ENCODE peak calls at places on chromosomes 2 and 18, in four cellular contexts. G is mucosa of descending colon, W is AG04450, O is fibroblast of lung. D is an unnamed sample.

GRCh38 chr18:75638223-75638596 is 210.7 kb upstream of the SMIM21 start:
- DNase-seq in G (no peak), W (peak), O (peak), D (no peak)

GRCh38 chr2:64165696-64166095 is 21.5 kb upstream of the PELI1 start:
- DNase-seq in G (no peak), W (peak), O (peak), D (no peak)

GRCh38 chr2:1900736-1901135 is 156.4 kb upstream of the PXDN start:
- DNase-seq in G (no peak), W (no peak), O (no peak), D (no peak)

GRCh38 chr2:147275943-147276342 is 568.9 kb upstream of the ACVR2A start:
- DNase-seq in G (no peak), W (no peak), O (no peak), D (no peak)

GRCh38 chr2:209141818-209142217 is 282.0 kb upstream of the MAP2 start:
- DNase-seq in G (no peak), W (no peak), O (no peak), D (no peak)

GRCh38 chr18:23302852-23303527 is 150.1 kb upstream of the RIOK3 start:
- DNase-seq in G (no peak), W (no peak), O (peak), D (no peak)

GRCh38 chr18:23183356-23184150 is 48.3 kb downstream of the CABLES1 start:
- DNase-seq in G (no peak), W (peak), O (peak), D (no peak)

GRCh38 chr2:57890462-57890861 is 156.1 kb upstream of the VRK2 start:
- DNase-seq in G (no peak), W (no peak), O (peak), D (no peak)

GRCh38 chr2:136325844-136326291 is 207.9 kb upstream of the CXCR4 start:
- DNase-seq in G (no peak), W (no peak), O (no peak), D (no peak)

GRCh38 chr2:17793803-17794349 is 22.4 kb upstream of the MSGN1 start:
- DNase-seq in G (no peak), W (no peak), O (peak), D (no peak)

GRCh38 chr2:23409246-23409645 is 24.3 kb downstream of the KLHL29 start:
- DNase-seq in G (no peak), W (no peak), O (no peak), D (no peak)

GRCh38 chr2:99957724-99958123 is 184.7 kb downstream of the AFF3 start:
- DNase-seq in G (no peak), W (no peak), O (no peak), D (no peak)

DNA sequence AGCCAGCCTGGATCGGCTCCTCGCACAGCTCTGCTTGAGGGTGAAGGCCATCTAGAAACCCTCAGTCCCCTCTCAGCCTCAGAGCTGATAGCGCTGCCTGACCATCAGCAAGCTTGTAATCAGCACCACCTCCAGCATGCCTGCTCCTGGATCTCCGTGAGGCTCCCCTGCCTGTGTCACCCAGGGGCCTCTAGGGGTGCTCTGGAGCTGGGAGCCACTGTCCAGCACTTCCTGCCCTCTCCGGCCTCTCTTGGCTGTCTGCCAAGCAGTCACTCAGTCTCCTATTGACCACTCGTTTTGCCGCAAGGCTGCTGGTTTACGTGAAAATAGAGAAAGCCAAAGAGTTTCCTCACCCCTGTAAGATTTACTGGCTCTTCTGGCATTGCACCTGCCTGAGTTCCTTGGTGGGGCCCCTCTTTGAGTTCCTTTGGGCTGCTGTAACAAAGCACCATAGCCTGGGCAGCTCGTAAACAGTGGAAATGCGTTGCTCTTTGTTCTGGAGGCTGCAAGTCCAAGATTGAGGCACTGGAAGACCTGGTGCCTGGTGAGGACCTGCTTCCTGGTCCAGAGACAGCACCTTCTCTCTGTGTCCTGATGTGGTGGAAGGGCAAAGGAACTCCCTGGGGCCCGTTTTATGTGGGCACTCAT is 17.9 kb downstream of the CAPN10 start:
- DNase-seq in G (peak), W (no peak), O (peak), D (peak)
- TF ChIP-seq CTCF in G (peak), W (peak), O (peak), D (peak)

DNA sequence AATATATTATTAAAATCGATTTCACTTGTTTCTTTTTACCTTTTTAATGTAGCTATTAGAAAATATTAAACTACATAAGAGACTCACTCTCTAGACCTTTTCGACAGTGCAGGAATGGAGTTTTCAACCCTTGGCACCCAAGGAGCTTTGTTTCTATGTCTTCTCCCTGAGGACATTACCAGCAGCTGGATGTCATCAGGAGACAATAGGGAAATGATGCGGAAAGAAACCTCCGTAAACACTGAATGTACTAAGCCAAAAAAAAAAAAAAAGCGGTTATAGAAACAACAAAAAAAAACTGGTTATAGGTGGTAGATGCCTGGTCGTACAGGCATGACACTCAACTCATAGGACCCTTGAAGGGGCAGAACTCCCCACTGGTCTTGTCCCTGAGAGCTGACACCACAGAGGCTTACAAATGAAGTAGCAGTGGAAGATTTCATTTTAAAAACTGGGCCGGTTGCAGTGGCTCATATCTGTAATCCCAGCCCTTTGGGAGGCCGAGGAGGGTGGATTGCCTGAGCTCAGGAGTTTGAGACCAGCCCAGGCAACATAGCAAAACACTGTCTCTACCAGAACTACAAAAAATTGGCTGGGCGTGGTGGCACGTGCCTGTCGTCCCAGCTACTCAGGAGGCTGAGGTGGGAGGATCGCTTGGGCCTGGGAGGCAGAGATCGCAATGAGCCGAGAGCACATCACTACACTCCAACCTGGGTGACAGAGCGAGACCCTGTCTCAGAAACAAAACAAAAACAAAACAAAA is 23.8 kb downstream of the THAP4 start:
- DNase-seq in G (no peak), W (no peak), O (peak), D (no peak)
- TF ChIP-seq CTCF in G (no peak), W (no peak), O (no peak), D (no peak)

DNA sequence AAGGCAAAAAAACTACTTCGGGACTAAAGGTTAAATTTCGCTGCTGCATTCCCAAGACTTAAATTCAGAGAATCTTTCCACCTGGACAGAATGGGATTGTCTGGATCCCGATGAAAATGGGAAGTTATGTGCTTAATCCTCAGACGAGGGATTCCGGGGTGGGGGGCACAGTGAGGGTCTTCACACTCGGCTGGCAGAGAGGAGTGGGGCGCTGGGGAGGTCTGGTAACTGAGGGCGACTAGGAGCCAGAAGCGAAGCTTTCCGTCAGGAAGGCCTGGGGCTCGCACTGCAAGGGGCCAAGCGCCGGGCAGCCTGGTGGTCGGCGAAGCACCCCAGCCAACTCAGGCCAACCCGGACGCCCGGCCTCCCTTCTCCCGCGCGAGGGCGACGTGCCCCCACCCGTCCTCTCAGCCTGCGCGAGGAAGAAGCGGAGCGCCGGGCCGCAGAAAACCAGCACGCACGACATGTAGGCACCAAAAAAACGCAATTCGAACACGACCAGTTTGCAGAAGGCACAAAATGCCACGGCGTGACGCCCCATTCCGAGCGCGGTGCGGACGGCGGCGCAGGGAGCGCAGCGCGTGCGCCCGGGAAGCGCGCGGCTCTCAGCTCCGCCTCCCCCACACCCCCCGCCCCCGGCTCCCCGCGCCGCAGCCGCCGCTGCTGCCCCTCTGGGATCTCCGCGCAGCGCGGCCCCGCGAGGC is 188.1 kb downstream of the ZEB2 start:
- DNase-seq in G (peak), W (no peak), O (no peak), D (peak)
- TF ChIP-seq CTCF in G (no peak), W (peak), O (peak), D (peak)

GRCh38 chr2:61910603-61911002 is 5.1 kb downstream of the COMMD1 start:
- DNase-seq in G (no peak), W (no peak), O (peak), D (no peak)

GRCh38 chr2:61905372-61906186 is at the start of gene COMMD1:
- DNase-seq in G (peak), W (no peak), O (peak), D (peak)

GRCh38 chr2:61906187-61906470 is 655 bp downstream of the COMMD1 start:
- DNase-seq in G (no peak), W (no peak), O (no peak), D (no peak)

GRCh38 chr2:61911510-61911909 is 6.0 kb downstream of the COMMD1 start:
- DNase-seq in G (no peak), W (no peak), O (no peak), D (no peak)
- TF ChIP-seq CTCF in G (no peak), W (peak), O (peak), D (peak)